ENCODE peak calls at places on chromosome 6, in four cellular contexts. F is ascending aorta; Z is CD4-positive, CD25-positive, alpha-beta regulatory T cell; H is SK-N-SH. G is an unnamed sample. For H3K4me1, the result is how much of the 10 kb centered on the place peaks cover.

GRCh38 chr6:3812596-3812995 is 36.6 kb upstream of the FAM50B start:
- DNase-seq in F (no peak), Z (no peak), H (no peak), G (no peak)

GRCh38 chr6:71194730-71195129 is 93.9 kb upstream of the OGFRL1 start:
- DNase-seq in F (no peak), Z (no peak), H (no peak), G (no peak)

GRCh38 chr6:156545021-156545420 is 232.2 kb upstream of the ARID1B start:
- DNase-seq in F (no peak), Z (no peak), H (no peak), G (no peak)

GRCh38 chr6:42166444-42167141 is 6.6 kb upstream of the GUCA1A start:
- DNase-seq in F (no peak), Z (peak), H (peak), G (peak)

GRCh38 chr6:143018955-143019354 is 41.7 kb upstream of the AIG1 start:
- DNase-seq in F (no peak), Z (no peak), H (no peak), G (no peak)

GRCh38 chr6:162153991-162154390 is 573.6 kb downstream of the PRKN start:
- DNase-seq in F (no peak), Z (no peak), H (no peak), G (no peak)

GRCh38 chr6:90194371-90194841 is 102.2 kb downstream of the BACH2 start:
- DNase-seq in F (no peak), Z (no peak), H (peak), G (no peak)

GRCh38 chr6:106658469-106658868 is 29.1 kb downstream of the QRSL1 start:
- DNase-seq in F (no peak), Z (no peak), H (no peak), G (no peak)

GRCh38 chr6:3457710-3458605 is 1.1 kb upstream of the SLC22A23 start:
- DNase-seq in F (no peak), Z (no peak), H (peak), G (no peak)

GRCh38 chr6:110609101-110609500 is 132.7 kb upstream of the SLC22A16 start:
- DNase-seq in F (no peak), Z (no peak), H (no peak), G (no peak)

GRCh38 chr6:42313038-42313437 is 95.4 kb upstream of the MRPS10 start:
- DNase-seq in F (no peak), Z (no peak), H (no peak), G (no peak)

GRCh38 chr6:164911873-164912580 is 397.4 kb downstream of the C6orf118 start:
- DNase-seq in F (no peak), Z (no peak), H (no peak), G (no peak)

GRCh38 chr6:44696686-44697085 is 309.2 kb downstream of the CDC5L start:
- DNase-seq in F (no peak), Z (no peak), H (peak), G (no peak)

GRCh38 chr6:27672113-27672799 is 199.4 kb upstream of the ZNF184 start:
- DNase-seq in F (no peak), Z (no peak), H (no peak), G (no peak)

GRCh38 chr6:156589281-156589680 is 187.9 kb upstream of the ARID1B start:
- DNase-seq in F (no peak), Z (no peak), H (no peak), G (no peak)

GRCh38 chr6:36117639-36118549 is 12.4 kb upstream of the MAPK13 start:
- DNase-seq in F (no peak), Z (no peak), H (no peak), G (no peak)

GRCh38 chr6:39047434-39048327 is 900 bp upstream of the GLP1R start:
- DNase-seq in F (no peak), Z (no peak), H (no peak), G (no peak)

GRCh38 chr6:57216235-57217101 is 5.6 kb downstream of the RAB23 start:
- DNase-seq in F (no peak), Z (no peak), H (no peak), G (no peak)

GRCh38 chr6:166852484-166852975 is 103.8 kb downstream of the RNASET2 start:
- DNase-seq in F (no peak), Z (no peak), H (no peak), G (no peak)

GRCh38 chr6:9621276-9621675 is 793.6 kb downstream of the TFAP2A start:
- DNase-seq in F (no peak), Z (no peak), H (no peak), G (no peak)

GRCh38 chr6:139539852-139540251 is 165.4 kb upstream of the CITED2 start:
- DNase-seq in F (peak), Z (no peak), H (peak), G (no peak)

GRCh38 chr6:89675949-89676753 is 37.6 kb upstream of the LYRM2 start:
- DNase-seq in F (no peak), Z (no peak), H (peak), G (no peak)

GRCh38 chr6:88349511-88349910 is 183.4 kb upstream of the CNR1 start:
- DNase-seq in F (no peak), Z (no peak), H (no peak), G (no peak)

GRCh38 chr6:31483392-31483791 is 14.6 kb upstream of the MICB start:
- DNase-seq in F (no peak), Z (no peak), H (no peak), G (no peak)

GRCh38 chr6:129936329-129937165 is 75.4 kb upstream of the TMEM244 start:
- DNase-seq in F (no peak), Z (peak), H (no peak), G (peak)

GRCh38 chr6:117518870-117519269 is 36.4 kb downstream of the DCBLD1 start:
- DNase-seq in F (no peak), Z (no peak), H (no peak), G (no peak)

GRCh38 chr6:15588966-15589634 is 73.7 kb downstream of the DTNBP1 start:
- DNase-seq in F (no peak), Z (no peak), H (no peak), G (no peak)

GRCh38 chr6:163876391-163876790 is 461.9 kb downstream of the QKI start:
- DNase-seq in F (no peak), Z (no peak), H (no peak), G (no peak)

GRCh38 chr6:117265425-117266266 is at the start of gene VGLL2:
- DNase-seq in F (no peak), Z (no peak), H (peak), G (no peak)

GRCh38 chr6:90758741-90759140 is 171.9 kb upstream of the MAP3K7 start:
- DNase-seq in F (no peak), Z (no peak), H (no peak), G (no peak)

GRCh38 chr6:25971187-25971811 is 8.7 kb downstream of the TRIM38 start:
- DNase-seq in F (no peak), Z (no peak), H (no peak), G (no peak)

GRCh38 chr6:67706388-67706787 is 928.7 kb upstream of the ADGRB3 start:
- DNase-seq in F (no peak), Z (no peak), H (no peak), G (no peak)

GRCh38 chr6:75486850-75487568 is 6.6 kb downstream of the FILIP1 start:
- DNase-seq in F (no peak), Z (no peak), H (no peak), G (no peak)

GRCh38 chr6:170111816-170112582 is 178.9 kb downstream of the DLL1 start:
- DNase-seq in F (no peak), Z (no peak), H (peak), G (no peak)

GRCh38 chr6:84358581-84358980 is 131.1 kb upstream of the CEP162 start:
- DNase-seq in F (no peak), Z (no peak), H (no peak), G (no peak)

GRCh38 chr6:87959083-87959482 is 88.6 kb upstream of the SPACA1 start:
- DNase-seq in F (no peak), Z (no peak), H (no peak), G (no peak)

GRCh38 chr6:2949536-2950083 is 21.8 kb downstream of the SERPINB6 start:
- DNase-seq in F (no peak), Z (no peak), H (no peak), G (no peak)

GRCh38 chr6:132218063-132218696 is 183.1 kb downstream of the MOXD1 start:
- DNase-seq in F (no peak), Z (no peak), H (peak), G (no peak)

GRCh38 chr6:126548301-126548700 is 208.4 kb downstream of the CENPW start:
- DNase-seq in F (no peak), Z (no peak), H (no peak), G (no peak)

GRCh38 chr6:7085911-7086310 is 21.9 kb upstream of the RREB1 start:
- DNase-seq in F (no peak), Z (no peak), H (peak), G (no peak)
- H3K4me1 ChIP-seq in F (under half), Z (under half), H (under half), G (under half)

GRCh38 chr6:133362813-133363212 is 121.7 kb downstream of the EYA4 start:
- DNase-seq in F (no peak), Z (no peak), H (no peak), G (no peak)
- H3K4me1 ChIP-seq in F (under half), Z (under half), H (under half), G (under half)

GRCh38 chr6:160431231-160431630 is 83.1 kb downstream of the SLC22A3 start:
- DNase-seq in F (no peak), Z (no peak), H (no peak), G (no peak)
- H3K4me1 ChIP-seq in F (under half), Z (under half), H (under half), G (under half)

GRCh38 chr6:53214172-53214571 is 65.5 kb upstream of the GCM1 start:
- DNase-seq in F (no peak), Z (no peak), H (no peak), G (no peak)

GRCh38 chr6:53205778-53206177 is 57.1 kb upstream of the GCM1 start:
- DNase-seq in F (no peak), Z (no peak), H (no peak), G (no peak)

GRCh38 chr6:53210821-53211220 is 62.2 kb upstream of the GCM1 start:
- DNase-seq in F (no peak), Z (no peak), H (no peak), G (no peak)

GRCh38 chr6:53209681-53210080 is 61.0 kb upstream of the GCM1 start:
- DNase-seq in F (no peak), Z (no peak), H (no peak), G (no peak)
- H3K4me1 ChIP-seq in F (under half), Z (under half), H (under half), G (under half)

GRCh38 chr6:294656-295565 is 2.6 kb downstream of the DUSP22 start:
- DNase-seq in F (no peak), Z (no peak), H (no peak), G (no peak)

GRCh38 chr6:293185-294174 is 1.2 kb downstream of the DUSP22 start:
- DNase-seq in F (no peak), Z (no peak), H (no peak), G (no peak)

GRCh38 chr6:291697-292505 is at the start of gene DUSP22:
- DNase-seq in F (peak), Z (peak), H (peak), G (peak)

GRCh38 chr6:291148-291696 is 1.1 kb upstream of the DUSP22 start:
- DNase-seq in F (no peak), Z (no peak), H (no peak), G (no peak)

DNA sequence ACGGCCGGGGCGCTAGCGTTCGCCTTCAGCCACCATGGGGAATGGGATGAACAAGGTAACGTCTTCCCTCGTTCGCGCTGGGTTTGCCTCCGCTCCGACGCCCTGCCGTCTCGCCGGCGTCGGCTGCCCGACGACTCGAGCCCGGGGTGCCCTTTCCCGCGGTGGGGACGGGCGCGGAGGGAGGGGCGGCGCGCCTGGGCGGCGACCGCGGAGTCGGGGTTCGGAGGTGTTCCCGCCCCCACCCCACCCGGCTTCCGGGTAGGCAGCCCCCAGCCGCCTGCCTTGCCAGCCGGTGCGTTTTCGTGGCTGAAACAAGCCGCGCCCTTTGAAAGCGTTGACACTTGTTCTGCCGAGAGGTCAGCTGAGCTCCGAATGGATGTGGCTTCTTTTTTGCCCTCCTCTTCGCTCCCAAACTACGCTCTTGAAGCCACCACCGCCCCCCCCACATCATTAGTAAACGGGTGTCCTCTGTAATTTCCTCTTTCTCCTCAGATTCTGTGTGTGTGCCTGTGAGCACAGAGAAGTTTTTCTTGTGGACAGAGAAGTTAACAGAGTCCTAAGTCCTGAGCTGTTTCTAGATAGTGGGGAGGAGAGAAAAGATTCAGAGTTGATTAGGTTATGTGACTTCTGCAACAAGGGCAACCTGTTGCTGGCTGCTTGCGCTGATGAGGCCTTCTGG is 358 bp downstream of the DUSP22 start:
- DNase-seq in F (no peak), Z (peak), H (no peak), G (peak)
- H3K4me1 ChIP-seq in F (under half), Z (under half), H (under half), G (under half)

GRCh38 chr6:34600796-34601195 is 44.7 kb upstream of the SPDEF start:
- DNase-seq in F (no peak), Z (no peak), H (no peak), G (no peak)

GRCh38 chr6:34598725-34599124 is 42.6 kb upstream of the SPDEF start:
- DNase-seq in F (no peak), Z (no peak), H (no peak), G (no peak)

GRCh38 chr6:34601706-34602105 is 45.6 kb upstream of the SPDEF start:
- DNase-seq in F (no peak), Z (no peak), H (no peak), G (no peak)

GRCh38 chr6:34597605-34598353 is 41.6 kb upstream of the SPDEF start:
- DNase-seq in F (no peak), Z (no peak), H (no peak), G (no peak)

GRCh38 chr6:34600101-34600500 is 44.0 kb upstream of the SPDEF start:
- DNase-seq in F (no peak), Z (no peak), H (no peak), G (no peak)
- H3K4me1 ChIP-seq in F (under half), Z (under half), H (under half), G (under half)

GRCh38 chr6:37359034-37359433 is 5.3 kb downstream of the RNF8 start:
- DNase-seq in F (no peak), Z (no peak), H (no peak), G (no peak)
- H3K4me1 ChIP-seq in F (under half), Z (under half), H (under half), G (under half)

GRCh38 chr6:109453156-109453555 is 2.4 kb downstream of the MICAL1 start:
- DNase-seq in F (no peak), Z (no peak), H (no peak), G (no peak)
- H3K4me1 ChIP-seq in F (under half), Z (half or more), H (under half), G (under half)